ENCODE peak calls at places on chromosomes 6 and 20, in eight cellular contexts. K is spleen, S is transverse colon, Q is HL-60, F is HCT116, L is K562, T is suprapubic skin, X is H1. B is an unnamed sample.

GRCh38 chr20:47821481-47822100 is 36.3 kb upstream of the SULF2 start:
- DNase-seq in K (peak), S (no peak), T (no peak), L (no peak), F (peak), Q (no peak), X (no peak), B (no peak)

GRCh38 chr6:157229733-157230132 is 93.6 kb downstream of the TMEM242 start:
- DNase-seq in F (no peak), X (no peak), S (peak), Q (no peak), L (no peak), K (no peak), T (peak), B (no peak)

GRCh38 chr6:73074175-73074574 is 151.1 kb downstream of the KHDC1L start:
- DNase-seq in Q (no peak), S (no peak), L (no peak), T (no peak), X (no peak), F (no peak), K (no peak), B (no peak)

GRCh38 chr20:43752561-43753301 is 25.9 kb upstream of the GTSF1L start:
- DNase-seq in Q (peak), T (no peak), X (no peak), K (peak), F (no peak), S (peak), L (no peak), B (no peak)

GRCh38 chr6:55578537-55579363 is at the start of gene HMGCLL1:
- DNase-seq in L (no peak), T (no peak), F (no peak), Q (no peak), K (no peak), X (peak), S (peak), B (no peak)

GRCh38 chr6:85460951-85461805 is 11.3 kb downstream of the NT5E start:
- DNase-seq in S (no peak), Q (peak), F (no peak), K (no peak), T (no peak), L (no peak), X (no peak), B (no peak)

GRCh38 chr6:170371091-170371490 is 64.5 kb downstream of the FAM120B start:
- DNase-seq in K (no peak), S (no peak), Q (no peak), X (no peak), L (no peak), T (no peak), F (no peak), B (no peak)

GRCh38 chr20:49278817-49279676 is 1.2 kb upstream of the ZNFX1 start:
- DNase-seq in F (no peak), X (no peak), Q (peak), L (peak), T (no peak), S (peak), K (peak), B (no peak)

GRCh38 chr20:62122659-62123449 is 579 bp downstream of the LSM14B start:
- DNase-seq in S (peak), L (peak), Q (no peak), K (peak), X (no peak), T (no peak), F (no peak), B (peak)

GRCh38 chr6:134663800-134664535 is 285.9 kb downstream of the ALDH8A1 start:
- DNase-seq in Q (no peak), X (no peak), T (no peak), F (no peak), S (no peak), L (no peak), K (no peak), B (no peak)

GRCh38 chr20:62045529-62046277 is 20.0 kb downstream of the TAF4 start:
- DNase-seq in S (no peak), Q (peak), F (no peak), X (no peak), K (peak), L (no peak), T (no peak), B (no peak)

GRCh38 chr20:18718129-18718528 is 95.5 kb upstream of the SCP2D1 start:
- DNase-seq in X (no peak), T (no peak), L (no peak), K (no peak), S (no peak), F (no peak), Q (no peak), B (no peak)

GRCh38 chr6:91539451-91539850 is 952.6 kb upstream of the MAP3K7 start:
- DNase-seq in T (no peak), L (no peak), F (no peak), K (no peak), Q (no peak), S (no peak), X (no peak), B (no peak)

GRCh38 chr20:62953167-62953838 is 794 bp downstream of the SLC17A9 start:
- DNase-seq in K (peak), Q (peak), L (no peak), X (no peak), S (no peak), F (no peak), T (no peak), B (no peak)

GRCh38 chr6:11685411-11686093 is 93.1 kb downstream of the ADTRP start:
- DNase-seq in K (no peak), T (no peak), L (no peak), Q (no peak), X (no peak), S (no peak), F (peak), B (no peak)

GRCh38 chr6:97215157-97215769 is 67.8 kb downstream of the MMS22L start:
- DNase-seq in Q (peak), K (no peak), F (peak), T (no peak), X (peak), S (peak), L (peak), B (no peak)

GRCh38 chr6:151078655-151079054 is 161.1 kb upstream of the AKAP12 start:
- DNase-seq in F (no peak), K (no peak), Q (no peak), T (no peak), S (no peak), L (no peak), X (no peak), B (no peak)

GRCh38 chr6:80163754-80164187 is 57.3 kb downstream of the BCKDHB start:
- DNase-seq in K (no peak), F (peak), S (no peak), L (no peak), Q (peak), T (no peak), X (no peak), B (no peak)

GRCh38 chr6:146968041-146968760 is 236.0 kb upstream of the STXBP5 start:
- DNase-seq in S (no peak), X (no peak), T (no peak), Q (no peak), L (no peak), F (no peak), K (no peak), B (no peak)

GRCh38 chr6:72363844-72364740 is 257.8 kb upstream of the KCNQ5 start:
- DNase-seq in T (no peak), F (no peak), S (no peak), K (no peak), X (no peak), L (no peak), Q (no peak), B (no peak)

GRCh38 chr20:8601542-8601912 is 467.4 kb upstream of the PLCB4 start:
- DNase-seq in L (no peak), K (no peak), S (no peak), X (no peak), T (no peak), Q (no peak), F (no peak), B (peak)

GRCh38 chr20:5135363-5136012 is 8.7 kb downstream of the CDS2 start:
- DNase-seq in S (no peak), Q (no peak), F (no peak), T (no peak), L (no peak), K (no peak), X (no peak), B (no peak)

GRCh38 chr6:13907614-13908215 is 17.0 kb upstream of the RNF182 start:
- DNase-seq in S (no peak), F (no peak), Q (no peak), T (no peak), K (no peak), L (no peak), X (no peak), B (no peak)

GRCh38 chr6:68740828-68741500 is 105.9 kb downstream of the ADGRB3 start:
- DNase-seq in S (no peak), L (peak), Q (peak), T (no peak), K (no peak), F (no peak), X (no peak), B (no peak)

GRCh38 chr6:68743099-68743498 is 108.0 kb downstream of the ADGRB3 start:
- DNase-seq in L (no peak), K (no peak), T (no peak), X (no peak), F (no peak), S (no peak), Q (no peak), B (no peak)

GRCh38 chr6:68741501-68742343 is 106.6 kb downstream of the ADGRB3 start:
- DNase-seq in F (no peak), L (no peak), K (peak), X (no peak), S (no peak), T (no peak), Q (no peak), B (no peak)

GRCh38 chr6:68747110-68747509 is 112.0 kb downstream of the ADGRB3 start:
- DNase-seq in K (no peak), S (no peak), L (no peak), T (no peak), F (no peak), X (no peak), Q (no peak), B (no peak)

DNA sequence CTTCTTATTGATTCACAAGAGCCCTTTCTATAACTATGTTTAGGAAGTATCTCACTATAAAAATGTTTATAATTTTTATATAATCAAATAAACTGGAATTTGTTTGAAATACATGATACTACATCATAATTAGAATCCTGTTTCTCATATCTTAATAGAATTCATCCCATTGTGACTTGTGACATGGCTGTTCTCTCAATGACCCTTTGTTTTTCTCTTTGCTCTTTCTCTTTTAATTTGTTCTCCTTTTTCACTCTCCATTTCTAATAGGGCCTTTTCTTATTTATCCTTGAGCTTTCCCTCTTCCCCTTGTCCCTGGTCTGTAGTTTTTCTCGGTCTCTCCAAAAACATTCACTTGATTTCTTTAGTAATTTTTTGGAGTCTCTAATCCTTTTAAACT is 111.3 kb downstream of the ADGRB3 start:
- DNase-seq in X (no peak), F (no peak), K (no peak), Q (no peak), S (no peak), L (no peak), T (no peak), B (no peak)
- TF ChIP-seq POLR2AphosphoS5 in X (no peak), F (no peak), K (no peak), Q (no peak), S (no peak), L (no peak), T (no peak), B (no peak)

DNA sequence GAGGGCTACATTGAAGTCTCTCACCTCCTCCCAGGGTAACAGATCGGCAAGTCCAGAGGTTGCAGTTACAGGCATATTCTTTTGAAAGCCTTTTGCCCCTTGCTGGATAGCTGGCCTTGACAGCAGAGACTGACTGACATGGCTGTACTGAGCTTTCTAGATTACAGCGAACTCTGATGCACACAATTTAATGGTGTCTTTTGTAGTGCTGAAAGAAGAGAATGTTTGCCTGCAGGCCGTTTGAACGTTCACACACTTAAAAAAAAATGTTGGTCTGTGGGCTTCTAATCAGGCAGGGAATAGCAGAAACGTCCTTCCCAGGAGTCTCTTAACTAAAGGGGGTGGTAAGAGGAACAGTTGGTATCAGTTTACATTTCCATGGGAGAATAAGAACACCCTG is 214.0 kb upstream of the SSTR4 start:
- DNase-seq in L (no peak), F (no peak), T (no peak), K (no peak), S (no peak), Q (no peak), X (no peak), B (no peak)
- TF ChIP-seq POLR2AphosphoS5 in L (no peak), F (no peak), T (no peak), K (no peak), S (no peak), Q (no peak), X (no peak), B (no peak)

GRCh38 chr6:26043389-26044139 is 43.7 kb upstream of the HFE start:
- DNase-seq in X (no peak), Q (peak), T (peak), F (no peak), L (peak), K (peak), S (peak), B (no peak)
- TF ChIP-seq POLR2AphosphoS5 in X (no peak), Q (no peak), T (peak), F (no peak), L (no peak), K (peak), S (peak), B (peak)

GRCh38 chr6:33417903-33418689 is at the start of gene CUTA:
- DNase-seq in T (peak), X (peak), Q (peak), K (peak), S (peak), F (peak), L (peak), B (peak)

GRCh38 chr6:33418690-33419291 is 884 bp upstream of the CUTA start:
- DNase-seq in S (no peak), K (peak), L (peak), Q (no peak), F (no peak), T (no peak), X (no peak), B (no peak)

GRCh38 chr6:33421344-33421643 is 1.4 kb downstream of the SYNGAP1 start:
- DNase-seq in K (no peak), L (no peak), T (no peak), X (no peak), Q (no peak), S (no peak), F (no peak), B (no peak)

GRCh38 chr6:33420493-33421343 is 853 bp downstream of the SYNGAP1 start:
- DNase-seq in X (no peak), L (no peak), K (no peak), F (no peak), S (no peak), Q (no peak), T (no peak), B (no peak)

GRCh38 chr6:33419580-33420492 is at the start of gene SYNGAP1:
- DNase-seq in X (no peak), K (peak), T (no peak), L (no peak), S (peak), Q (no peak), F (no peak), B (no peak)
- TF ChIP-seq POLR2AphosphoS5 in X (no peak), K (no peak), T (no peak), L (no peak), S (no peak), Q (no peak), F (no peak), B (no peak)

B was measured in GM12891.